ENCODE peak calls at places on chromosomes 2 and 18, in nine cellular contexts. G is body of pancreas; R is stimulated activated CD8-positive, alpha-beta memory T cell treated with anti-CD3 and anti-CD28 coated beads, Interleukin-15, amount 100 ng/mL, for 1 hour; Z is DMS153; N is GM04504; M is GDM1; J is Calu3; W is NCI-H1105; L is H7. H is an unnamed sample.
A peak's percentile ranks its signal among the peaks of the same experiment; 100 is the strongest.

GRCh38 chr2:66872926-66873714 is 438.2 kb downstream of the MEIS1 start:
- DNase-seq in Z (no peak), N (no peak), J (no peak), G (no peak), W (no peak), R (no peak), L (no peak), M (no peak), H (no peak)

GRCh38 chr2:240981871-240982800 is 16.3 kb upstream of the SNED1 start:
- DNase-seq in M (no peak), W (no peak), L (no peak), R (no peak), N (no peak), G (peak; percentile 8), Z (no peak), J (no peak), H (no peak)

GRCh38 chr2:36800381-36800780 is 103.9 kb downstream of the VIT start:
- DNase-seq in G (no peak), L (no peak), Z (no peak), W (no peak), N (no peak), R (peak; percentile 14), M (no peak), J (no peak), H (no peak)

GRCh38 chr2:3289971-3290370 is 87.6 kb downstream of the EIPR1 start:
- DNase-seq in G (no peak), L (no peak), M (no peak), J (no peak), Z (no peak), W (no peak), N (no peak), R (no peak), H (peak; percentile 38)

GRCh38 chr18:48098538-48098937 is 168.1 kb upstream of the SMAD2 start:
- DNase-seq in R (no peak), N (no peak), M (no peak), G (no peak), L (no peak), W (no peak), Z (no peak), J (no peak), H (no peak)

GRCh38 chr2:196500686-196501431 is 138.7 kb upstream of the CCDC150 start:
- DNase-seq in G (no peak), W (no peak), M (no peak), J (no peak), L (no peak), Z (no peak), R (no peak), N (peak; percentile 12), H (peak; percentile 59)

GRCh38 chr2:151766421-151767153 is 32.3 kb upstream of the NEB start:
- DNase-seq in G (no peak), R (no peak), Z (no peak), W (no peak), M (no peak), L (no peak), N (no peak), J (no peak), H (no peak)

GRCh38 chr2:20468549-20469500 is 22.0 kb downstream of the RHOB start:
- DNase-seq in W (no peak), L (no peak), N (no peak), R (no peak), M (no peak), J (no peak), Z (no peak), G (peak; percentile 9), H (peak; percentile 29)

GRCh38 chr2:29013046-29013780 is 32.1 kb downstream of the TOGARAM2 start:
- DNase-seq in W (no peak), Z (no peak), J (no peak), N (no peak), L (no peak), R (no peak), G (no peak), M (no peak), H (no peak)

GRCh38 chr2:219002395-219003266 is 9.4 kb upstream of the CRYBA2 start:
- DNase-seq in J (peak; percentile 86), N (no peak), W (no peak), Z (peak; percentile 87), G (peak; percentile 90), L (peak; percentile 98), R (no peak), M (no peak), H (peak; percentile 91)

GRCh38 chr2:174846941-174847938 is 83.0 kb upstream of the CHRNA1 start:
- DNase-seq in J (peak; percentile 4), W (no peak), G (no peak), M (no peak), L (peak; percentile 35), R (no peak), N (peak; percentile 63), Z (no peak), H (peak; percentile 59)

GRCh38 chr2:191045141-191045540 is 31.2 kb upstream of the STAT1 start:
- DNase-seq in G (no peak), N (no peak), M (no peak), Z (no peak), W (no peak), J (no peak), R (no peak), L (no peak), H (no peak)

GRCh38 chr2:9127316-9127715 is 79.3 kb upstream of the ASAP2 start:
- DNase-seq in W (no peak), R (no peak), M (no peak), Z (no peak), G (no peak), L (no peak), J (no peak), N (no peak), H (no peak)

GRCh38 chr2:191255756-191256312 is 10.6 kb downstream of the MYO1B start:
- DNase-seq in L (no peak), R (no peak), Z (no peak), J (no peak), M (no peak), N (no peak), W (no peak), G (no peak), H (no peak)

GRCh38 chr18:55988537-55988936 is 400.5 kb upstream of the TCF4 start:
- DNase-seq in R (no peak), W (no peak), L (no peak), Z (no peak), J (no peak), G (no peak), N (no peak), M (no peak), H (no peak)

GRCh38 chr18:75784413-75784812 is 356.9 kb upstream of the SMIM21 start:
- DNase-seq in W (no peak), N (no peak), J (no peak), G (no peak), L (no peak), R (no peak), Z (peak; percentile 60), M (no peak), H (peak; percentile 84)

GRCh38 chr2:238970553-238971081 is 122.7 kb downstream of the TWIST2 start:
- DNase-seq in J (peak; percentile 80), G (peak; percentile 59), Z (peak; percentile 3), W (peak; percentile 21), R (peak; percentile 12), M (no peak), L (peak; percentile 90), N (peak; percentile 36), H (peak; percentile 88)

GRCh38 chr2:223789423-223789822 is 48.0 kb downstream of the AP1S3 start:
- DNase-seq in Z (no peak), N (no peak), J (no peak), G (no peak), L (no peak), M (no peak), R (no peak), W (no peak), H (no peak)

GRCh38 chr18:9808530-9809241 is 77.1 kb upstream of the TXNDC2 start:
- DNase-seq in M (no peak), J (no peak), L (peak; percentile 64), Z (no peak), R (no peak), G (no peak), N (no peak), W (no peak), H (peak; percentile 77)

GRCh38 chr2:184644685-184645084 is 46.4 kb downstream of the ZNF804A start:
- DNase-seq in N (no peak), Z (no peak), W (no peak), M (no peak), L (no peak), R (no peak), J (no peak), G (no peak), H (no peak)

GRCh38 chr18:22286576-22286975 is 117.2 kb downstream of the GATA6 start:
- DNase-seq in N (no peak), W (no peak), G (peak; percentile 38), J (peak; percentile 85), Z (no peak), M (no peak), R (no peak), L (no peak), H (no peak)

GRCh38 chr2:100813527-100813926 is 6.4 kb upstream of the NPAS2 start:
- DNase-seq in N (no peak), R (no peak), Z (no peak), M (no peak), G (no peak), W (no peak), L (no peak), J (no peak), H (no peak)

GRCh38 chr2:135256531-135257258 is 204.6 kb downstream of the RAB3GAP1 start:
- DNase-seq in R (no peak), L (no peak), G (no peak), M (no peak), Z (no peak), J (no peak), N (peak; percentile 7), W (no peak), H (no peak)

GRCh38 chr2:156933580-156934225 is 323.8 kb upstream of the GALNT5 start:
- DNase-seq in M (no peak), Z (no peak), J (peak; percentile 25), R (no peak), N (no peak), G (no peak), L (no peak), W (no peak), H (no peak)

GRCh38 chr2:217755027-217755756 is 247.6 kb downstream of the TNS1 start:
- DNase-seq in G (no peak), M (no peak), N (no peak), J (no peak), Z (no peak), W (no peak), R (no peak), L (no peak), H (no peak)

GRCh38 chr2:39127973-39128372 is 7.1 kb upstream of the SOS1 start:
- DNase-seq in R (no peak), G (no peak), L (no peak), W (no peak), J (no peak), M (no peak), N (no peak), Z (no peak), H (no peak)

GRCh38 chr2:45823723-45824206 is 172.3 kb downstream of the PRKCE start:
- DNase-seq in J (no peak), L (no peak), G (peak; percentile 92), N (no peak), Z (peak; percentile 82), R (no peak), W (peak; percentile 79), M (no peak), H (no peak)

GRCh38 chr18:63676526-63676925 is 14.8 kb upstream of the SERPINB3 start:
- DNase-seq in L (peak; percentile 5), R (no peak), Z (no peak), N (no peak), G (no peak), W (peak; percentile 31), J (peak; percentile 65), M (no peak), H (peak; percentile 64)

GRCh38 chr2:180463608-180464007 is 456.5 kb upstream of the CWC22 start:
- DNase-seq in J (no peak), N (no peak), M (no peak), G (no peak), Z (no peak), W (no peak), R (no peak), L (no peak), H (no peak)

GRCh38 chr2:191703079-191703725 is 25.3 kb downstream of the NABP1 start:
- DNase-seq in J (no peak), N (no peak), Z (no peak), R (no peak), W (no peak), M (no peak), L (no peak), G (no peak), H (no peak)

GRCh38 chr2:139585133-139585532 is 804.9 kb upstream of the NXPH2 start:
- DNase-seq in G (no peak), N (no peak), L (no peak), J (no peak), M (no peak), R (no peak), Z (no peak), W (no peak), H (no peak)